ENCODE peak calls at places on chromosomes 2 and 18, in four cellular contexts. J is CD4-positive, alpha-beta T cell; V is fibroblast of the aortic adventitia; C is foreskin fibroblast. F is an unnamed sample.

GRCh38 chr2:96253006-96253405 is 12.8 kb downstream of the TMEM127 start:
- DNase-seq in J (no peak), V (no peak), C (no peak), F (no peak)

GRCh38 chr2:25251032-25251460 is 82.7 kb upstream of the POMC start:
- DNase-seq in J (no peak), V (no peak), C (no peak), F (no peak)

GRCh38 chr18:27843783-27844415 is 333.0 kb downstream of the CDH2 start:
- DNase-seq in J (no peak), V (peak), C (peak), F (peak)

GRCh38 chr2:27889774-27890145 is 427 bp downstream of the RBKS start:
- DNase-seq in J (no peak), V (no peak), C (no peak), F (peak)

GRCh38 chr2:103161456-103162289 is 399.8 kb downstream of the TMEM182 start:
- DNase-seq in J (no peak), V (peak), C (peak), F (peak)

GRCh38 chr2:130813722-130814121 is 23.0 kb upstream of the ARHGEF4 start:
- DNase-seq in J (no peak), V (no peak), C (no peak), F (no peak)

GRCh38 chr2:127400897-127401756 is 13.4 kb upstream of the MAP3K2 start:
- DNase-seq in J (no peak), V (no peak), C (peak), F (peak)

GRCh38 chr2:172113617-172114016 is 10.9 kb upstream of the DLX2 start:
- DNase-seq in J (no peak), V (peak), C (peak), F (peak)

GRCh38 chr2:98379311-98380202 is 33.3 kb downstream of the CNGA3 start:
- DNase-seq in J (no peak), V (peak), C (peak), F (peak)

GRCh38 chr18:49625021-49625691 is 63.3 kb downstream of the LIPG start:
- DNase-seq in J (no peak), V (no peak), C (peak), F (peak)

GRCh38 chr2:234181128-234181527 is 130.6 kb downstream of the SPP2 start:
- DNase-seq in J (no peak), V (no peak), C (no peak), F (no peak)

GRCh38 chr2:112944971-112945370 is 32.8 kb upstream of the IL36G start:
- DNase-seq in J (no peak), V (no peak), C (no peak), F (no peak)

GRCh38 chr18:4455113-4455811 is at the start of gene DLGAP1:
- DNase-seq in J (no peak), V (peak), C (no peak), F (peak)

GRCh38 chr2:71466301-71467179 is 13.2 kb downstream of the DYSF start:
- DNase-seq in J (no peak), V (no peak), C (peak), F (no peak)

GRCh38 chr18:9337875-9338274 is 3.3 kb downstream of the TWSG1 start:
- DNase-seq in J (no peak), V (no peak), C (peak), F (no peak)

GRCh38 chr2:70942396-70942795 is 6.7 kb downstream of the ATP6V1B1 start:
- DNase-seq in J (no peak), V (no peak), C (no peak), F (no peak)

GRCh38 chr2:44170337-44170736 is 1.7 kb downstream of the PPM1B start:
- DNase-seq in J (no peak), V (peak), C (peak), F (peak)

GRCh38 chr2:109382946-109383345 is 230.8 kb downstream of the SEPTIN10 start:
- DNase-seq in J (no peak), V (peak), C (peak), F (peak)

GRCh38 chr18:75491361-75491760 is 63.9 kb upstream of the SMIM21 start:
- DNase-seq in J (no peak), V (no peak), C (no peak), F (no peak)

GRCh38 chr2:204870053-204870452 is 324.8 kb downstream of the PARD3B start:
- DNase-seq in J (no peak), V (no peak), C (no peak), F (no peak)

GRCh38 chr18:41940506-41941215 is 14.4 kb upstream of the PIK3C3 start:
- DNase-seq in J (no peak), V (peak), C (peak), F (peak)

GRCh38 chr18:63317982-63318881 is 1.3 kb downstream of the BCL2 start:
- DNase-seq in J (peak), V (no peak), C (peak), F (no peak)

GRCh38 chr2:60413069-60413818 is 140.2 kb downstream of the BCL11A start:
- DNase-seq in J (no peak), V (no peak), C (no peak), F (no peak)

GRCh38 chr2:80737047-80737446 is 432.5 kb upstream of the LRRTM1 start:
- DNase-seq in J (no peak), V (no peak), C (no peak), F (no peak)

GRCh38 chr2:47309952-47310800 is 92.8 kb upstream of the MSH2 start:
- DNase-seq in J (no peak), V (peak), C (peak), F (peak)

GRCh38 chr18:6741290-6741689 is 11.8 kb downstream of the ARHGAP28 start:
- DNase-seq in J (no peak), V (peak), C (peak), F (peak)

GRCh38 chr18:61735564-61736102 is 157.2 kb downstream of the RNF152 start:
- DNase-seq in J (no peak), V (no peak), C (no peak), F (no peak)

GRCh38 chr2:239110595-239111048 is 262.7 kb downstream of the TWIST2 start:
- DNase-seq in J (no peak), V (peak), C (no peak), F (no peak)

GRCh38 chr2:29123584-29124349 is 8.6 kb downstream of the CLIP4 start:
- DNase-seq in J (no peak), V (peak), C (peak), F (peak)

F was measured in cardiac fibroblast.